ENCODE peak calls at places on chromosomes 3 and 15, in eight cellular contexts. One of them, this sample, is unnamed. For H3K4me1, the result is how much of the 10 kb centered on the place peaks cover.

GRCh38 chr3:158771982-158772381 is 29.9 kb upstream of the MFSD1 start:
- DNase-seq in HCT116: no peak
- DNase-seq in psoas muscle: no peak
- DNase-seq in uterus: no peak
- DNase-seq in tibial nerve: no peak
- DNase-seq in cardiac muscle cell: no peak
- DNase-seq in fibroblast of lung: no peak
- DNase-seq in heart left ventricle: no peak
- DNase-seq in this sample: no peak

GRCh38 chr15:74763416-74763815 is 14.8 kb downstream of the CYP1A2 start:
- DNase-seq in tibial nerve: no peak
- DNase-seq in heart left ventricle: no peak
- DNase-seq in cardiac muscle cell: no peak
- DNase-seq in psoas muscle: peak
- DNase-seq in uterus: no peak
- DNase-seq in HCT116: no peak
- DNase-seq in fibroblast of lung: no peak
- DNase-seq in this sample: no peak

GRCh38 chr3:178551916-178552321 is 15.7 kb downstream of the KCNMB2 start:
- DNase-seq in uterus: peak
- DNase-seq in fibroblast of lung: peak
- DNase-seq in HCT116: no peak
- DNase-seq in tibial nerve: no peak
- DNase-seq in heart left ventricle: no peak
- DNase-seq in cardiac muscle cell: no peak
- DNase-seq in psoas muscle: no peak
- DNase-seq in this sample: no peak

GRCh38 chr3:8305371-8305770 is 196.3 kb upstream of the LMCD1 start:
- DNase-seq in tibial nerve: no peak
- DNase-seq in fibroblast of lung: no peak
- DNase-seq in uterus: no peak
- DNase-seq in psoas muscle: no peak
- DNase-seq in HCT116: no peak
- DNase-seq in heart left ventricle: no peak
- DNase-seq in cardiac muscle cell: no peak
- DNase-seq in this sample: no peak

GRCh38 chr3:110968076-110968475 is 103.5 kb upstream of the NECTIN3 start:
- DNase-seq in cardiac muscle cell: no peak
- DNase-seq in heart left ventricle: no peak
- DNase-seq in HCT116: no peak
- DNase-seq in uterus: no peak
- DNase-seq in psoas muscle: no peak
- DNase-seq in tibial nerve: no peak
- DNase-seq in fibroblast of lung: no peak
- DNase-seq in this sample: no peak

GRCh38 chr3:48436477-48436787 is 3.5 kb downstream of the CCDC51 start:
- DNase-seq in HCT116: no peak
- DNase-seq in fibroblast of lung: no peak
- DNase-seq in cardiac muscle cell: no peak
- DNase-seq in tibial nerve: no peak
- DNase-seq in uterus: no peak
- DNase-seq in psoas muscle: no peak
- DNase-seq in heart left ventricle: no peak
- DNase-seq in this sample: no peak

GRCh38 chr15:68154923-68155559 is 50.1 kb downstream of the CALML4 start:
- DNase-seq in psoas muscle: no peak
- DNase-seq in HCT116: peak
- DNase-seq in heart left ventricle: peak
- DNase-seq in tibial nerve: peak
- DNase-seq in uterus: peak
- DNase-seq in cardiac muscle cell: peak
- DNase-seq in fibroblast of lung: peak
- DNase-seq in this sample: no peak

GRCh38 chr15:80186597-80186996 is 33.8 kb downstream of the FAH start:
- DNase-seq in cardiac muscle cell: no peak
- DNase-seq in psoas muscle: no peak
- DNase-seq in tibial nerve: no peak
- DNase-seq in HCT116: no peak
- DNase-seq in uterus: no peak
- DNase-seq in fibroblast of lung: no peak
- DNase-seq in heart left ventricle: no peak
- DNase-seq in this sample: no peak

GRCh38 chr3:86771741-86772512 is 219.0 kb downstream of the VGLL3 start:
- DNase-seq in cardiac muscle cell: no peak
- DNase-seq in uterus: no peak
- DNase-seq in psoas muscle: no peak
- DNase-seq in heart left ventricle: no peak
- DNase-seq in fibroblast of lung: no peak
- DNase-seq in HCT116: no peak
- DNase-seq in tibial nerve: no peak
- DNase-seq in this sample: no peak

GRCh38 chr3:133531981-133532380 is 41.5 kb upstream of the CDV3 start:
- DNase-seq in tibial nerve: no peak
- DNase-seq in fibroblast of lung: peak
- DNase-seq in heart left ventricle: no peak
- DNase-seq in HCT116: no peak
- DNase-seq in psoas muscle: no peak
- DNase-seq in uterus: no peak
- DNase-seq in cardiac muscle cell: no peak
- DNase-seq in this sample: no peak

GRCh38 chr15:85604194-85604593 is 190.5 kb downstream of the KLHL25 start:
- DNase-seq in tibial nerve: no peak
- DNase-seq in fibroblast of lung: no peak
- DNase-seq in heart left ventricle: no peak
- DNase-seq in uterus: no peak
- DNase-seq in psoas muscle: no peak
- DNase-seq in cardiac muscle cell: no peak
- DNase-seq in HCT116: no peak
- DNase-seq in this sample: no peak

GRCh38 chr3:172221550-172221949 is 182.2 kb downstream of the FNDC3B start:
- DNase-seq in HCT116: no peak
- DNase-seq in cardiac muscle cell: no peak
- DNase-seq in heart left ventricle: no peak
- DNase-seq in tibial nerve: no peak
- DNase-seq in uterus: no peak
- DNase-seq in fibroblast of lung: peak
- DNase-seq in psoas muscle: no peak
- DNase-seq in this sample: no peak

DNA sequence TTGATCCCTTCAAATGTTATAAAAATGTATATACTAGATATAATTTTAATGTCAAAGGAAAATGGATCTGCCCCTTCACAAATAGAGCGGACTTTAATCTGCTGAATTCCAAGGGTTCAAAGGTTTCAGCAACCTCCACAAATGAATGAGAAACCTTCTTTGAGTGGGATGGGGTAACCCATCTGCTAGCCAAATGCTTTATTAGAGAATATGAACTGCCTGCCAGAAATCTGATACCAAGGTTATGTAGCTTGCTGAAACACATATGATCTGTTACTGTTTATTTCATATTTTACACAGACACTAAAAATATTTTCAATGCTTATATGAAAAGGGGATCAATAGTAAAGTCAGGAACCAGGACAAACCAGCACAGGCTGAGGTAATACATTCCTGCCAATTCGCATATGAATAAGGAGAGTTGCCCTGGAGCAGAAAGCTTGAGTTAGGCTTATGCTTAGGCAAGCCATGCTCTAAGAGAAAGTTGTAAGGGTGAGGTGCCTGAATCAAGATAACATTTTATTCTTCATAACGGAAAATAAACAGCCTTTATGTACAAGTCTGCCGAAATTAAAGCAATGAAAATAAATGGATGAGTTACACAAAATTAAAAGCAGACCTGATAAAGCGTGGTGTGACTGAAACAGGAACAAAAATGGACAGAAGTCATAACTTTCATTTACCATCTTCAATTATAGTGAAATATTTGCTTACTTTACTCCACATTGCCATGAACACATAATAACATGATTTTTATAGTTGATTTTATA is 26.5 kb downstream of the PLOD2 start:
- DNase-seq in heart left ventricle: no peak
- DNase-seq in tibial nerve: no peak
- DNase-seq in HCT116: no peak
- DNase-seq in cardiac muscle cell: no peak
- DNase-seq in psoas muscle: no peak
- DNase-seq in fibroblast of lung: no peak
- DNase-seq in uterus: no peak
- DNase-seq in this sample: no peak
- H3K4me1 ChIP-seq in heart left ventricle: under half
- H3K4me1 ChIP-seq in tibial nerve: under half
- H3K4me1 ChIP-seq in HCT116: under half
- H3K4me1 ChIP-seq in cardiac muscle cell: under half
- H3K4me1 ChIP-seq in psoas muscle: under half
- H3K4me1 ChIP-seq in fibroblast of lung: under half
- H3K4me1 ChIP-seq in uterus: under half
- H3K4me1 ChIP-seq in this sample: under half

GRCh38 chr15:82648257-82649103 is 1.3 kb upstream of the CPEB1 start:
- DNase-seq in fibroblast of lung: no peak
- DNase-seq in uterus: peak
- DNase-seq in HCT116: no peak
- DNase-seq in tibial nerve: no peak
- DNase-seq in psoas muscle: no peak
- DNase-seq in heart left ventricle: no peak
- DNase-seq in cardiac muscle cell: peak
- DNase-seq in this sample: no peak

GRCh38 chr15:82647045-82647834 is at the start of gene CPEB1:
- DNase-seq in HCT116: no peak
- DNase-seq in cardiac muscle cell: peak
- DNase-seq in heart left ventricle: peak
- DNase-seq in psoas muscle: peak
- DNase-seq in uterus: peak
- DNase-seq in fibroblast of lung: peak
- DNase-seq in tibial nerve: peak
- DNase-seq in this sample: peak

GRCh38 chr15:82647835-82648256 is 683 bp upstream of the CPEB1 start:
- DNase-seq in psoas muscle: peak
- DNase-seq in HCT116: no peak
- DNase-seq in tibial nerve: no peak
- DNase-seq in uterus: peak
- DNase-seq in cardiac muscle cell: peak
- DNase-seq in fibroblast of lung: no peak
- DNase-seq in heart left ventricle: no peak
- DNase-seq in this sample: peak

GRCh38 chr15:82643992-82644391 is 3.2 kb downstream of the CPEB1 start:
- DNase-seq in HCT116: no peak
- DNase-seq in tibial nerve: no peak
- DNase-seq in psoas muscle: no peak
- DNase-seq in fibroblast of lung: no peak
- DNase-seq in uterus: no peak
- DNase-seq in cardiac muscle cell: peak
- DNase-seq in heart left ventricle: no peak
- DNase-seq in this sample: no peak

DNA sequence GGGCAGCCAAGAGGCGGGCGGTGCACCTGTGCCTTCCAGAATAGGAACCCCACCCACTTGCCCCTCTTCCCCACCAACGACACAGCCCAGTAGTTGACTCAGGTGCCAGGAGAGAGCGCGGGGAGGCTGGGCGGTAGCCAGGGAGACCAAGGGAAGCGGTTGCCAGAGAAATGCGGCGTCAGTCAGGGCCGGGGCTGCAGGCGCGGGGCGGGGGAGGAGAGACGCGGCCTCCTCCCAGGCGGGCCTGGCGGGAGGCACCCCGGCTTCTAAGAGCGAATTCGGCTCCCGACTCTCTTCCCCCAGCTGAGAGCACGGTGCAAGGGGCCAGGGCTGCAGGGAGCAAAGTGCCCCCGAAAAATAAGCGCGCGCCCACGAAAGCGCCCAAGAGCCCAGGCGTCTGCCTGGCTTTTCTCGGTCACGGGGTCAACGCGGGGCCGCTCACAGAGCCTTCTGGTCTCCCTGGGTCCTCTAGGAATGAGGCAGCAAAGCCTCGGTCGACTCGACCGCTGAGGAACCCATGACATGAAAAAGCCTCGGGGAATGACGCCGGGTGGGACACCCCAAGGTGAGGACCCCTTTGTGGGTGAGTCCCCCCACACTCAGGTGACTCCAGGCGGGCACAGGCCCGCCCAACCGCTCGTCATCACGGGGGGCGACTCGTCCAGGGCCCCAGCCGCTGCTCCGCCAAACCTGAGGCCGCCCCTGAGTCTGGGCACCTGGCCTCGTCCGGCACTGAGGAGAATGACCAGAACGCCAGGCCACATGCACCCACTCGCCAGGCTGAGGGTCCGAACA is 716 bp downstream of the CPEB1 start:
- DNase-seq in fibroblast of lung: no peak
- DNase-seq in tibial nerve: no peak
- DNase-seq in HCT116: no peak
- DNase-seq in uterus: peak
- DNase-seq in cardiac muscle cell: peak
- DNase-seq in psoas muscle: peak
- DNase-seq in heart left ventricle: no peak
- DNase-seq in this sample: no peak
- H3K4me3 ChIP-seq in fibroblast of lung: peak
- H3K4me3 ChIP-seq in tibial nerve: peak
- H3K4me3 ChIP-seq in HCT116: no peak
- H3K4me3 ChIP-seq in uterus: peak
- H3K4me3 ChIP-seq in cardiac muscle cell: no peak
- H3K4me3 ChIP-seq in psoas muscle: peak
- H3K4me3 ChIP-seq in heart left ventricle: peak
- H3K4me3 ChIP-seq in this sample: no peak

GRCh38 chr3:57064615-57065014 is 4.2 kb downstream of the SPATA12 start:
- DNase-seq in uterus: no peak
- DNase-seq in HCT116: no peak
- DNase-seq in psoas muscle: no peak
- DNase-seq in cardiac muscle cell: no peak
- DNase-seq in fibroblast of lung: no peak
- DNase-seq in heart left ventricle: no peak
- DNase-seq in tibial nerve: no peak
- DNase-seq in this sample: no peak

GRCh38 chr3:57066471-57066870 is 6.0 kb downstream of the SPATA12 start:
- DNase-seq in heart left ventricle: no peak
- DNase-seq in tibial nerve: no peak
- DNase-seq in fibroblast of lung: peak
- DNase-seq in psoas muscle: no peak
- DNase-seq in cardiac muscle cell: no peak
- DNase-seq in uterus: no peak
- DNase-seq in HCT116: no peak
- DNase-seq in this sample: no peak

GRCh38 chr3:57063027-57063426 is 2.6 kb downstream of the SPATA12 start:
- DNase-seq in psoas muscle: no peak
- DNase-seq in fibroblast of lung: no peak
- DNase-seq in tibial nerve: no peak
- DNase-seq in HCT116: no peak
- DNase-seq in heart left ventricle: no peak
- DNase-seq in cardiac muscle cell: no peak
- DNase-seq in uterus: no peak
- DNase-seq in this sample: no peak

GRCh38 chr3:57068437-57069089 is 8.1 kb downstream of the SPATA12 start:
- DNase-seq in fibroblast of lung: peak
- DNase-seq in uterus: peak
- DNase-seq in HCT116: peak
- DNase-seq in tibial nerve: peak
- DNase-seq in psoas muscle: peak
- DNase-seq in cardiac muscle cell: peak
- DNase-seq in heart left ventricle: peak
- DNase-seq in this sample: peak

GRCh38 chr3:57065588-57065987 is 5.1 kb downstream of the SPATA12 start:
- DNase-seq in tibial nerve: no peak
- DNase-seq in uterus: no peak
- DNase-seq in HCT116: peak
- DNase-seq in fibroblast of lung: peak
- DNase-seq in cardiac muscle cell: no peak
- DNase-seq in psoas muscle: no peak
- DNase-seq in heart left ventricle: no peak
- DNase-seq in this sample: no peak
- H3K4me1 ChIP-seq in tibial nerve: under half
- H3K4me1 ChIP-seq in uterus: under half
- H3K4me1 ChIP-seq in HCT116: half or more
- H3K4me1 ChIP-seq in fibroblast of lung: under half
- H3K4me1 ChIP-seq in cardiac muscle cell: under half
- H3K4me1 ChIP-seq in psoas muscle: under half
- H3K4me1 ChIP-seq in heart left ventricle: under half
- H3K4me1 ChIP-seq in this sample: under half

GRCh38 chr15:75905231-75905630 is 1.6 kb downstream of the FBXO22 start:
- DNase-seq in psoas muscle: no peak
- DNase-seq in uterus: no peak
- DNase-seq in HCT116: no peak
- DNase-seq in fibroblast of lung: no peak
- DNase-seq in heart left ventricle: no peak
- DNase-seq in tibial nerve: no peak
- DNase-seq in cardiac muscle cell: no peak
- DNase-seq in this sample: no peak
- H3K4me3 ChIP-seq in psoas muscle: peak
- H3K4me3 ChIP-seq in uterus: no peak
- H3K4me3 ChIP-seq in HCT116: peak
- H3K4me3 ChIP-seq in fibroblast of lung: no peak
- H3K4me3 ChIP-seq in heart left ventricle: no peak
- H3K4me3 ChIP-seq in tibial nerve: no peak
- H3K4me3 ChIP-seq in cardiac muscle cell: no peak
- H3K4me3 ChIP-seq in this sample: no peak